ENCODE peak calls at places on chromosome X, in six cellular contexts. F, B, J, Q, D and Z are unnamed samples.

GRCh38 chrX:77014655-77015377 is 432.4 kb upstream of the FGF16 start:
- DNase-seq in F (no peak), B (no peak), J (peak; percentile 80), Q (peak; percentile 88), D (no peak), Z (no peak)

GRCh38 chrX:47278684-47279083 is 45.9 kb downstream of the USP11 start:
- DNase-seq in D (no peak), B (no peak), J (no peak), Q (no peak), F (no peak), Z (no peak)

GRCh38 chrX:44314259-44314734 is 29.2 kb downstream of the EFHC2 start:
- DNase-seq in F (no peak), B (no peak), D (peak; percentile 2), J (no peak), Q (no peak), Z (peak; percentile 4)

GRCh38 chrX:149487292-149487691 is 17.8 kb downstream of the IDS start:
- DNase-seq in Q (no peak), B (no peak), F (no peak), J (no peak), D (no peak), Z (no peak)

GRCh38 chrX:47030339-47030738 is 47.9 kb upstream of the RGN start:
- DNase-seq in Q (peak; percentile 44), B (no peak), F (no peak), D (no peak), J (peak; percentile 62), Z (no peak)

GRCh38 chrX:19046343-19047215 is 62.7 kb upstream of the PHKA2 start:
- DNase-seq in Q (no peak), J (no peak), B (no peak), D (no peak), F (no peak), Z (no peak)

GRCh38 chrX:21770631-21771321 is 12.9 kb upstream of the SMPX start:
- DNase-seq in B (no peak), D (no peak), J (no peak), Q (no peak), F (no peak), Z (no peak)

GRCh38 chrX:21741869-21742701 is 15.8 kb downstream of the SMPX start:
- DNase-seq in F (no peak), J (no peak), D (no peak), B (no peak), Q (peak; percentile 15), Z (no peak)

GRCh38 chrX:134484039-134484438 is 24.1 kb downstream of the HPRT1 start:
- DNase-seq in Q (peak; percentile 15), B (no peak), J (peak; percentile 36), F (no peak), D (no peak), Z (no peak)

GRCh38 chrX:16416588-16416987 is 233.4 kb upstream of the S100G start:
- DNase-seq in Q (no peak), D (no peak), F (no peak), B (no peak), J (no peak), Z (no peak)

GRCh38 chrX:12115377-12115776 is 22.9 kb upstream of the FRMPD4 start:
- DNase-seq in B (no peak), Q (no peak), J (no peak), F (no peak), D (no peak), Z (no peak)

GRCh38 chrX:53188763-53189162 is 36.2 kb downstream of the KDM5C start:
- DNase-seq in F (no peak), D (no peak), J (no peak), Q (no peak), B (no peak), Z (no peak)

GRCh38 chrX:151983186-151983585 is 8.7 kb upstream of the GABRE start:
- DNase-seq in B (no peak), F (no peak), J (no peak), D (no peak), Q (no peak), Z (no peak)

GRCh38 chrX:24398766-24399165 is 38.3 kb downstream of the SUPT20HL1 start:
- DNase-seq in F (no peak), Q (no peak), J (no peak), D (no peak), B (no peak), Z (no peak)

GRCh38 chrX:134431894-134432293 is 28.1 kb upstream of the HPRT1 start:
- DNase-seq in D (no peak), B (no peak), Q (no peak), F (no peak), J (no peak), Z (no peak)

GRCh38 chrX:39762266-39762841 is 335.4 kb downstream of the BCOR start:
- DNase-seq in D (no peak), J (no peak), B (no peak), Q (no peak), F (no peak), Z (no peak)

GRCh38 chrX:9895225-9895912 is 71.8 kb upstream of the CLDN34 start:
- DNase-seq in B (no peak), J (no peak), Q (no peak), D (no peak), F (no peak), Z (no peak)

GRCh38 chrX:1178580-1179057 is 33.8 kb downstream of the CRLF2 start:
- DNase-seq in D (peak; percentile 6), Q (no peak), B (no peak), F (no peak), J (no peak), Z (no peak)

GRCh38 chrX:13059269-13059668 is 14.8 kb upstream of the FAM9C start:
- DNase-seq in F (no peak), D (no peak), B (no peak), J (no peak), Q (no peak), Z (no peak)

GRCh38 chrX:64843224-64843623 is 133.0 kb downstream of the ZC4H2 start:
- DNase-seq in F (no peak), Q (no peak), B (no peak), D (no peak), J (no peak), Z (no peak)

GRCh38 chrX:1391370-1391706 is 575 bp downstream of the SLC25A6 start:
- DNase-seq in D (no peak), Q (no peak), B (peak; percentile 78), F (no peak), J (no peak), Z (no peak)

GRCh38 chrX:34891391-34891790 is 51.2 kb upstream of the FAM47B start:
- DNase-seq in D (no peak), J (no peak), Q (no peak), B (no peak), F (no peak), Z (no peak)

GRCh38 chrX:1912193-1912592 is 297.3 kb downstream of the ASMT start:
- DNase-seq in Q (no peak), B (no peak), F (no peak), D (no peak), J (no peak), Z (no peak)

GRCh38 chrX:375181-376036 is 11.3 kb downstream of the PPP2R3B start:
- DNase-seq in J (no peak), F (no peak), B (no peak), D (no peak), Q (no peak), Z (no peak)

GRCh38 chrX:17567173-17567572 is 170.1 kb upstream of the SCML1 start:
- DNase-seq in Q (no peak), B (no peak), D (no peak), J (no peak), F (no peak), Z (no peak)

GRCh38 chrX:1468250-1468772 is 15.6 kb upstream of the ASMTL start:
- DNase-seq in Q (no peak), F (peak; percentile 25), B (peak; percentile 65), D (peak; percentile 79), J (no peak), Z (peak; percentile 33)

GRCh38 chrX:110008001-110008635 is 5.2 kb downstream of the TMEM164 start:
- DNase-seq in B (no peak), J (no peak), Q (no peak), D (no peak), F (no peak), Z (no peak)

GRCh38 chrX:71542411-71542810 is 9.5 kb downstream of the OGT start:
- DNase-seq in D (no peak), J (no peak), F (no peak), B (no peak), Q (no peak), Z (no peak)

GRCh38 chrX:109749207-109749606 is 16.1 kb upstream of the ACSL4 start:
- DNase-seq in Q (no peak), F (no peak), J (no peak), D (no peak), B (no peak), Z (no peak)

GRCh38 chrX:16002185-16002584 is 121.2 kb upstream of the GRPR start:
- DNase-seq in D (no peak), Q (no peak), F (no peak), B (no peak), J (no peak), Z (no peak)

GRCh38 chrX:2498781-2499302 is 1.9 kb downstream of the DHRSX start:
- DNase-seq in D (no peak), Q (no peak), J (no peak), B (no peak), F (no peak), Z (no peak)

GRCh38 chrX:40571600-40571999 is 9.2 kb upstream of the ATP6AP2 start:
- DNase-seq in Q (no peak), F (no peak), B (no peak), D (no peak), J (no peak), Z (no peak)

GRCh38 chrX:68717196-68717595 is 69.7 kb downstream of the STARD8 start:
- DNase-seq in Q (no peak), B (no peak), F (no peak), D (no peak), J (no peak), Z (no peak)

GRCh38 chrX:15511563-15511962 is 11.0 kb downstream of the BMX start:
- DNase-seq in F (no peak), B (no peak), J (no peak), Q (no peak), D (no peak), Z (no peak)

GRCh38 chrX:12950851-12951589 is 23.9 kb upstream of the TMSB4X start:
- DNase-seq in J (no peak), D (no peak), B (peak; percentile 35), F (no peak), Q (peak; percentile 17), Z (peak; percentile 3)